ENCODE peak calls at places on chromosomes 2 and 18, in ten cellular contexts. One of them, this sample, is unnamed.

GRCh38 chr2:214533511-214533910 is 122.7 kb downstream of the VWC2L start:
- DNase-seq in foreskin keratinocyte: no peak
- DNase-seq in NB4: no peak
- DNase-seq in fibroblast of pulmonary artery: no peak
- DNase-seq in foreskin fibroblast: no peak
- DNase-seq in left ventricle myocardium inferior: no peak
- DNase-seq in CD8-positive, alpha-beta T cell: no peak
- DNase-seq in fibroblast of mammary gland: no peak
- DNase-seq in endothelial cell: no peak
- DNase-seq in bronchial epithelial cell: no peak
- DNase-seq in this sample: no peak

GRCh38 chr2:70508711-70509462 is 44.7 kb downstream of the TGFA start:
- DNase-seq in foreskin keratinocyte: peak
- DNase-seq in NB4: no peak
- DNase-seq in fibroblast of pulmonary artery: no peak
- DNase-seq in foreskin fibroblast: no peak
- DNase-seq in left ventricle myocardium inferior: no peak
- DNase-seq in CD8-positive, alpha-beta T cell: no peak
- DNase-seq in fibroblast of mammary gland: no peak
- DNase-seq in endothelial cell: no peak
- DNase-seq in bronchial epithelial cell: peak
- DNase-seq in this sample: peak

GRCh38 chr2:190713476-190713875 is 64.6 kb downstream of the NAB1 start:
- DNase-seq in foreskin keratinocyte: no peak
- DNase-seq in NB4: no peak
- DNase-seq in fibroblast of pulmonary artery: no peak
- DNase-seq in foreskin fibroblast: no peak
- DNase-seq in left ventricle myocardium inferior: no peak
- DNase-seq in CD8-positive, alpha-beta T cell: no peak
- DNase-seq in fibroblast of mammary gland: no peak
- DNase-seq in endothelial cell: no peak
- DNase-seq in bronchial epithelial cell: no peak
- DNase-seq in this sample: no peak

GRCh38 chr2:217396165-217396564 is 536.3 kb upstream of the TNP1 start:
- DNase-seq in foreskin keratinocyte: no peak
- DNase-seq in NB4: no peak
- DNase-seq in fibroblast of pulmonary artery: no peak
- DNase-seq in foreskin fibroblast: no peak
- DNase-seq in left ventricle myocardium inferior: no peak
- DNase-seq in CD8-positive, alpha-beta T cell: no peak
- DNase-seq in fibroblast of mammary gland: peak
- DNase-seq in endothelial cell: no peak
- DNase-seq in bronchial epithelial cell: peak
- DNase-seq in this sample: no peak

GRCh38 chr2:61538920-61539559 is 884 bp upstream of the XPO1 start:
- DNase-seq in foreskin keratinocyte: peak
- DNase-seq in NB4: peak
- DNase-seq in fibroblast of pulmonary artery: peak
- DNase-seq in foreskin fibroblast: peak
- DNase-seq in left ventricle myocardium inferior: no peak
- DNase-seq in CD8-positive, alpha-beta T cell: peak
- DNase-seq in fibroblast of mammary gland: peak
- DNase-seq in endothelial cell: peak
- DNase-seq in bronchial epithelial cell: peak
- DNase-seq in this sample: peak

GRCh38 chr18:73549236-73549635 is 598.4 kb downstream of the FBXO15 start:
- DNase-seq in foreskin keratinocyte: no peak
- DNase-seq in NB4: no peak
- DNase-seq in fibroblast of pulmonary artery: no peak
- DNase-seq in foreskin fibroblast: peak
- DNase-seq in left ventricle myocardium inferior: no peak
- DNase-seq in CD8-positive, alpha-beta T cell: no peak
- DNase-seq in fibroblast of mammary gland: peak
- DNase-seq in endothelial cell: no peak
- DNase-seq in bronchial epithelial cell: no peak
- DNase-seq in this sample: no peak

GRCh38 chr2:75277111-75277510 is 77.8 kb upstream of the TACR1 start:
- DNase-seq in foreskin keratinocyte: peak
- DNase-seq in NB4: no peak
- DNase-seq in fibroblast of pulmonary artery: peak
- DNase-seq in foreskin fibroblast: peak
- DNase-seq in left ventricle myocardium inferior: no peak
- DNase-seq in CD8-positive, alpha-beta T cell: no peak
- DNase-seq in fibroblast of mammary gland: peak
- DNase-seq in endothelial cell: no peak
- DNase-seq in bronchial epithelial cell: peak
- DNase-seq in this sample: no peak

GRCh38 chr2:227472265-227473018 is 486 bp downstream of the AGFG1 start:
- DNase-seq in foreskin keratinocyte: no peak
- DNase-seq in NB4: peak
- DNase-seq in fibroblast of pulmonary artery: peak
- DNase-seq in foreskin fibroblast: no peak
- DNase-seq in left ventricle myocardium inferior: peak
- DNase-seq in CD8-positive, alpha-beta T cell: peak
- DNase-seq in fibroblast of mammary gland: no peak
- DNase-seq in endothelial cell: peak
- DNase-seq in bronchial epithelial cell: no peak
- DNase-seq in this sample: peak

GRCh38 chr2:26479971-26480750 is 2.2 kb upstream of the OTOF start:
- DNase-seq in foreskin keratinocyte: no peak
- DNase-seq in NB4: no peak
- DNase-seq in fibroblast of pulmonary artery: no peak
- DNase-seq in foreskin fibroblast: no peak
- DNase-seq in left ventricle myocardium inferior: no peak
- DNase-seq in CD8-positive, alpha-beta T cell: no peak
- DNase-seq in fibroblast of mammary gland: no peak
- DNase-seq in endothelial cell: no peak
- DNase-seq in bronchial epithelial cell: no peak
- DNase-seq in this sample: no peak

GRCh38 chr2:24566630-24567029 is 75.6 kb downstream of the NCOA1 start:
- DNase-seq in foreskin keratinocyte: no peak
- DNase-seq in NB4: no peak
- DNase-seq in fibroblast of pulmonary artery: no peak
- DNase-seq in foreskin fibroblast: no peak
- DNase-seq in left ventricle myocardium inferior: no peak
- DNase-seq in CD8-positive, alpha-beta T cell: no peak
- DNase-seq in fibroblast of mammary gland: no peak
- DNase-seq in endothelial cell: no peak
- DNase-seq in bronchial epithelial cell: no peak
- DNase-seq in this sample: no peak

GRCh38 chr18:45997689-45998088 is 30.6 kb upstream of the EPG5 start:
- DNase-seq in foreskin keratinocyte: no peak
- DNase-seq in NB4: no peak
- DNase-seq in fibroblast of pulmonary artery: no peak
- DNase-seq in foreskin fibroblast: no peak
- DNase-seq in left ventricle myocardium inferior: no peak
- DNase-seq in CD8-positive, alpha-beta T cell: no peak
- DNase-seq in fibroblast of mammary gland: no peak
- DNase-seq in endothelial cell: no peak
- DNase-seq in bronchial epithelial cell: no peak
- DNase-seq in this sample: no peak

GRCh38 chr18:6327485-6327884 is 87.2 kb downstream of the L3MBTL4 start:
- DNase-seq in foreskin keratinocyte: no peak
- DNase-seq in NB4: no peak
- DNase-seq in fibroblast of pulmonary artery: no peak
- DNase-seq in foreskin fibroblast: no peak
- DNase-seq in left ventricle myocardium inferior: no peak
- DNase-seq in CD8-positive, alpha-beta T cell: no peak
- DNase-seq in fibroblast of mammary gland: no peak
- DNase-seq in endothelial cell: no peak
- DNase-seq in bronchial epithelial cell: no peak
- DNase-seq in this sample: no peak

GRCh38 chr18:39168723-39169122 is 1603.1 kb upstream of the CELF4 start:
- DNase-seq in foreskin keratinocyte: no peak
- DNase-seq in NB4: no peak
- DNase-seq in fibroblast of pulmonary artery: no peak
- DNase-seq in foreskin fibroblast: no peak
- DNase-seq in left ventricle myocardium inferior: no peak
- DNase-seq in CD8-positive, alpha-beta T cell: no peak
- DNase-seq in fibroblast of mammary gland: no peak
- DNase-seq in endothelial cell: no peak
- DNase-seq in bronchial epithelial cell: no peak
- DNase-seq in this sample: no peak

GRCh38 chr18:31267823-31268481 is 50.0 kb upstream of the DSG1 start:
- DNase-seq in foreskin keratinocyte: no peak
- DNase-seq in NB4: no peak
- DNase-seq in fibroblast of pulmonary artery: no peak
- DNase-seq in foreskin fibroblast: no peak
- DNase-seq in left ventricle myocardium inferior: no peak
- DNase-seq in CD8-positive, alpha-beta T cell: no peak
- DNase-seq in fibroblast of mammary gland: no peak
- DNase-seq in endothelial cell: no peak
- DNase-seq in bronchial epithelial cell: no peak
- DNase-seq in this sample: no peak

GRCh38 chr2:148042219-148042618 is 21.3 kb downstream of the MBD5 start:
- DNase-seq in foreskin keratinocyte: peak
- DNase-seq in NB4: no peak
- DNase-seq in fibroblast of pulmonary artery: no peak
- DNase-seq in foreskin fibroblast: peak
- DNase-seq in left ventricle myocardium inferior: no peak
- DNase-seq in CD8-positive, alpha-beta T cell: no peak
- DNase-seq in fibroblast of mammary gland: no peak
- DNase-seq in endothelial cell: no peak
- DNase-seq in bronchial epithelial cell: no peak
- DNase-seq in this sample: no peak

GRCh38 chr2:170502400-170503135 is 212.6 kb upstream of the SP5 start:
- DNase-seq in foreskin keratinocyte: no peak
- DNase-seq in NB4: no peak
- DNase-seq in fibroblast of pulmonary artery: no peak
- DNase-seq in foreskin fibroblast: no peak
- DNase-seq in left ventricle myocardium inferior: no peak
- DNase-seq in CD8-positive, alpha-beta T cell: no peak
- DNase-seq in fibroblast of mammary gland: no peak
- DNase-seq in endothelial cell: no peak
- DNase-seq in bronchial epithelial cell: no peak
- DNase-seq in this sample: no peak

DNA sequence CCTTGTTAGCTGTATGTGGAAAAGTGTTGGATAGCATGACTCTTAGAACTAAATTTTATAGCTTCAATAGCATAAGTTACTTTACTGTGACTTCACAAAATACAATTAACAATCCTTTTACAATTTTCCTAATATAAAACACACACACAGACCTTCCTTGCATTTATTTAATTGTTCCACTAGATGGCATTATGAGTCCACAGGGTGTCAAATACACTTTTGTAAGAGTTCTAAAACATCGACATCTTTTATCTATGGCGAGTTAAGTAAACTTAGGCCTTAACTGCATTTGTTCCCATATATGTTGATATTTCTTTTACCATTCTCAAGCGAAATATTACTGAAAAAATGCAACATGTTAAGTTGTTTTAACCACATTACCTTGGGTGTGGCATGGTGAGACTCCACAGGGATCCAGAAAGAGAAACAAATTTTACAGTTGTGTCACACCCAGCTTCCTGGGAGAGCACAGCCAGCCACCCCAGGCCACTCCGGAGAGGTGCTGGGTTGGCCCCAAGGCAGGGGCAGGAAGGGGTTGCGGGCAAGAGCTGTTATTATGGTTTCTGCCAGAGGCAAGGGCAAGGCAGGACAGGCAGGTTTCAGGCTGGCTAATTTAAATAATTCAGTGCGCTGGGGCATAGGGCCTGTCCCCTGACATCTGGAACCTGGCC is 312.4 kb upstream of the MC4R start:
- DNase-seq in foreskin keratinocyte: peak
- DNase-seq in NB4: peak
- DNase-seq in fibroblast of pulmonary artery: peak
- DNase-seq in foreskin fibroblast: peak
- DNase-seq in left ventricle myocardium inferior: no peak
- DNase-seq in CD8-positive, alpha-beta T cell: no peak
- DNase-seq in fibroblast of mammary gland: peak
- DNase-seq in endothelial cell: no peak
- DNase-seq in bronchial epithelial cell: peak
- DNase-seq in this sample: no peak
- TF ChIP-seq CTCF in foreskin keratinocyte: peak
- TF ChIP-seq CTCF in NB4: peak
- TF ChIP-seq CTCF in fibroblast of pulmonary artery: peak
- TF ChIP-seq CTCF in foreskin fibroblast: peak
- TF ChIP-seq CTCF in left ventricle myocardium inferior: peak
- TF ChIP-seq CTCF in CD8-positive, alpha-beta T cell: no peak
- TF ChIP-seq CTCF in fibroblast of mammary gland: peak
- TF ChIP-seq CTCF in endothelial cell: peak
- TF ChIP-seq CTCF in bronchial epithelial cell: peak
- TF ChIP-seq CTCF in this sample: peak

GRCh38 chr2:239392072-239392357 is 8.8 kb downstream of the HDAC4 start:
- DNase-seq in foreskin keratinocyte: no peak
- DNase-seq in NB4: no peak
- DNase-seq in fibroblast of pulmonary artery: no peak
- DNase-seq in foreskin fibroblast: no peak
- DNase-seq in left ventricle myocardium inferior: no peak
- DNase-seq in CD8-positive, alpha-beta T cell: no peak
- DNase-seq in fibroblast of mammary gland: no peak
- DNase-seq in endothelial cell: no peak
- DNase-seq in bronchial epithelial cell: no peak
- DNase-seq in this sample: no peak
- TF ChIP-seq CTCF in foreskin keratinocyte: no peak
- TF ChIP-seq CTCF in NB4: no peak
- TF ChIP-seq CTCF in fibroblast of pulmonary artery: no peak
- TF ChIP-seq CTCF in foreskin fibroblast: no peak
- TF ChIP-seq CTCF in left ventricle myocardium inferior: no peak
- TF ChIP-seq CTCF in CD8-positive, alpha-beta T cell: no peak
- TF ChIP-seq CTCF in fibroblast of mammary gland: no peak
- TF ChIP-seq CTCF in endothelial cell: no peak
- TF ChIP-seq CTCF in bronchial epithelial cell: no peak
- TF ChIP-seq CTCF in this sample: no peak

GRCh38 chr2:64470921-64471320 is 17.0 kb downstream of the LGALSL start:
- DNase-seq in foreskin keratinocyte: no peak
- DNase-seq in NB4: no peak
- DNase-seq in fibroblast of pulmonary artery: no peak
- DNase-seq in foreskin fibroblast: no peak
- DNase-seq in left ventricle myocardium inferior: no peak
- DNase-seq in CD8-positive, alpha-beta T cell: no peak
- DNase-seq in fibroblast of mammary gland: no peak
- DNase-seq in endothelial cell: no peak
- DNase-seq in bronchial epithelial cell: no peak
- DNase-seq in this sample: no peak
- TF ChIP-seq CTCF in foreskin keratinocyte: no peak
- TF ChIP-seq CTCF in NB4: no peak
- TF ChIP-seq CTCF in fibroblast of pulmonary artery: no peak
- TF ChIP-seq CTCF in foreskin fibroblast: no peak
- TF ChIP-seq CTCF in left ventricle myocardium inferior: no peak
- TF ChIP-seq CTCF in CD8-positive, alpha-beta T cell: no peak
- TF ChIP-seq CTCF in fibroblast of mammary gland: no peak
- TF ChIP-seq CTCF in endothelial cell: no peak
- TF ChIP-seq CTCF in bronchial epithelial cell: no peak
- TF ChIP-seq CTCF in this sample: no peak

DNA sequence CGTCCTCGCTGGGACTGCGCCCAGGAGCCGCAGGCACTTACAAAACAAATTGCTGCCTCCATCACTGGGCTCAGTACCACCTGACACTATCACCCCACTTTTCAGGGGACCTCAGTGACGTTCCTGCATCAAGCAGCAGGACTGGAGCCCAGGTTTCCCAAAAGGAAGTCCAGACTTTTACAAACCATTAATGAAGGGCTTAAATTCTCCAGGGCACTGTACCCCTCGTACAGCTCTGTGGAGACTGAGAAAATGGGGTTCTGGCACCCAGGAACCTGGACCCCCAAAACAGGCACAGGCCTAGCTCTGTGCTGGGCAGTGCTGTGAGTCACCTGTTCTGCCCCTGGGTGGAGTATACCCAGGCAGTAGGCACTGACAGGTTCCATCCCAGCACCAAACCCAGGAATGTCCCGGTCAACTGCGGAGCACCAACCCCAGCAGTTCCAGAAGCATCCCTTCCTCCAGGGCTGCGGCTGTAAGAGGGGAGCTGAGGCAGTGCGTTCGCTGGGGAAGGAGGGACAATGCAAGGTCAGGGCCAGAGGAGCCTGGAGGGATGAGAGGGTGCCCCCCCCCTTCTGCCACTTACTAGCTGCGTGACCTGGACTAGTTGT is 24.6 kb upstream of the NOTO start:
- DNase-seq in foreskin keratinocyte: no peak
- DNase-seq in NB4: no peak
- DNase-seq in fibroblast of pulmonary artery: no peak
- DNase-seq in foreskin fibroblast: no peak
- DNase-seq in left ventricle myocardium inferior: no peak
- DNase-seq in CD8-positive, alpha-beta T cell: no peak
- DNase-seq in fibroblast of mammary gland: no peak
- DNase-seq in endothelial cell: no peak
- DNase-seq in bronchial epithelial cell: no peak
- DNase-seq in this sample: no peak
- TF ChIP-seq CTCF in foreskin keratinocyte: no peak
- TF ChIP-seq CTCF in NB4: peak
- TF ChIP-seq CTCF in fibroblast of pulmonary artery: no peak
- TF ChIP-seq CTCF in foreskin fibroblast: no peak
- TF ChIP-seq CTCF in left ventricle myocardium inferior: no peak
- TF ChIP-seq CTCF in CD8-positive, alpha-beta T cell: peak
- TF ChIP-seq CTCF in fibroblast of mammary gland: no peak
- TF ChIP-seq CTCF in endothelial cell: no peak
- TF ChIP-seq CTCF in bronchial epithelial cell: no peak
- TF ChIP-seq CTCF in this sample: no peak